ENCODE peak calls at places on chromosomes 5 and 9, in nine cellular contexts. One of them, this sample, is unnamed.

GRCh38 chr5:78698218-78698751 is 49.7 kb upstream of the LHFPL2 start:
- DNase-seq in stimulated activated CD4-positive, alpha-beta T cell treated with anti-CD3 and anti-CD28 coated beads, Interleukin-2, amount 100 ng/mL, for 48 hours: no peak
- DNase-seq in fibroblast of mammary gland: peak; percentile 71
- DNase-seq in T-helper 1 cell: no peak
- DNase-seq in mucosa of gallbladder: peak; percentile 40
- DNase-seq in M059J: peak; percentile 60
- DNase-seq in ACHN: no peak
- DNase-seq in fibroblast of the aortic adventitia: peak; percentile 94
- DNase-seq in activated T-helper 1 cell treated with Interleukin-2 at 50 U/mL for 16 hours: no peak
- DNase-seq in this sample: no peak

GRCh38 chr9:130321082-130321481 is 55.5 kb downstream of the HMCN2 start:
- DNase-seq in stimulated activated CD4-positive, alpha-beta T cell treated with anti-CD3 and anti-CD28 coated beads, Interleukin-2, amount 100 ng/mL, for 48 hours: no peak
- DNase-seq in fibroblast of mammary gland: no peak
- DNase-seq in T-helper 1 cell: no peak
- DNase-seq in mucosa of gallbladder: no peak
- DNase-seq in M059J: no peak
- DNase-seq in ACHN: no peak
- DNase-seq in fibroblast of the aortic adventitia: no peak
- DNase-seq in activated T-helper 1 cell treated with Interleukin-2 at 50 U/mL for 16 hours: no peak
- DNase-seq in this sample: no peak

GRCh38 chr9:96453625-96454024 is 3.7 kb downstream of the HABP4 start:
- DNase-seq in stimulated activated CD4-positive, alpha-beta T cell treated with anti-CD3 and anti-CD28 coated beads, Interleukin-2, amount 100 ng/mL, for 48 hours: no peak
- DNase-seq in fibroblast of mammary gland: peak; percentile 70
- DNase-seq in T-helper 1 cell: no peak
- DNase-seq in mucosa of gallbladder: no peak
- DNase-seq in M059J: peak; percentile 59
- DNase-seq in ACHN: peak; percentile 41
- DNase-seq in fibroblast of the aortic adventitia: peak; percentile 77
- DNase-seq in activated T-helper 1 cell treated with Interleukin-2 at 50 U/mL for 16 hours: no peak
- DNase-seq in this sample: no peak

GRCh38 chr5:178940569-178941360 is at the start of gene ZNF454:
- DNase-seq in stimulated activated CD4-positive, alpha-beta T cell treated with anti-CD3 and anti-CD28 coated beads, Interleukin-2, amount 100 ng/mL, for 48 hours: no peak
- DNase-seq in fibroblast of mammary gland: peak; percentile 91
- DNase-seq in T-helper 1 cell: no peak
- DNase-seq in mucosa of gallbladder: peak; percentile 95
- DNase-seq in M059J: peak; percentile 15
- DNase-seq in ACHN: no peak
- DNase-seq in fibroblast of the aortic adventitia: peak; percentile 86
- DNase-seq in activated T-helper 1 cell treated with Interleukin-2 at 50 U/mL for 16 hours: no peak
- DNase-seq in this sample: peak; percentile 80

GRCh38 chr5:1208743-1209551 is 7.6 kb downstream of the SLC6A19 start:
- DNase-seq in stimulated activated CD4-positive, alpha-beta T cell treated with anti-CD3 and anti-CD28 coated beads, Interleukin-2, amount 100 ng/mL, for 48 hours: no peak
- DNase-seq in fibroblast of mammary gland: peak; percentile 12
- DNase-seq in T-helper 1 cell: no peak
- DNase-seq in mucosa of gallbladder: no peak
- DNase-seq in M059J: peak; percentile 49
- DNase-seq in ACHN: peak; percentile 64
- DNase-seq in fibroblast of the aortic adventitia: peak; percentile 20
- DNase-seq in activated T-helper 1 cell treated with Interleukin-2 at 50 U/mL for 16 hours: no peak
- DNase-seq in this sample: peak; percentile 57

GRCh38 chr9:28005779-28006178 is 432.5 kb upstream of the C9orf72 start:
- DNase-seq in stimulated activated CD4-positive, alpha-beta T cell treated with anti-CD3 and anti-CD28 coated beads, Interleukin-2, amount 100 ng/mL, for 48 hours: no peak
- DNase-seq in fibroblast of mammary gland: no peak
- DNase-seq in T-helper 1 cell: no peak
- DNase-seq in mucosa of gallbladder: no peak
- DNase-seq in M059J: no peak
- DNase-seq in ACHN: no peak
- DNase-seq in fibroblast of the aortic adventitia: no peak
- DNase-seq in activated T-helper 1 cell treated with Interleukin-2 at 50 U/mL for 16 hours: no peak
- DNase-seq in this sample: no peak

GRCh38 chr5:174872271-174872670 is 147.9 kb downstream of the MSX2 start:
- DNase-seq in stimulated activated CD4-positive, alpha-beta T cell treated with anti-CD3 and anti-CD28 coated beads, Interleukin-2, amount 100 ng/mL, for 48 hours: no peak
- DNase-seq in fibroblast of mammary gland: peak; percentile 49
- DNase-seq in T-helper 1 cell: no peak
- DNase-seq in mucosa of gallbladder: no peak
- DNase-seq in M059J: peak; percentile 61
- DNase-seq in ACHN: no peak
- DNase-seq in fibroblast of the aortic adventitia: peak; percentile 1
- DNase-seq in activated T-helper 1 cell treated with Interleukin-2 at 50 U/mL for 16 hours: no peak
- DNase-seq in this sample: no peak

GRCh38 chr5:140345919-140346347 is 470 bp downstream of the HBEGF start:
- DNase-seq in stimulated activated CD4-positive, alpha-beta T cell treated with anti-CD3 and anti-CD28 coated beads, Interleukin-2, amount 100 ng/mL, for 48 hours: peak; percentile 18
- DNase-seq in fibroblast of mammary gland: peak; percentile 63
- DNase-seq in T-helper 1 cell: no peak
- DNase-seq in mucosa of gallbladder: peak; percentile 45
- DNase-seq in M059J: peak; percentile 63
- DNase-seq in ACHN: peak; percentile 49
- DNase-seq in fibroblast of the aortic adventitia: peak; percentile 59
- DNase-seq in activated T-helper 1 cell treated with Interleukin-2 at 50 U/mL for 16 hours: no peak
- DNase-seq in this sample: peak; percentile 67

GRCh38 chr9:68536876-68537490 is 3.7 kb downstream of the TMEM252 start:
- DNase-seq in stimulated activated CD4-positive, alpha-beta T cell treated with anti-CD3 and anti-CD28 coated beads, Interleukin-2, amount 100 ng/mL, for 48 hours: no peak
- DNase-seq in fibroblast of mammary gland: no peak
- DNase-seq in T-helper 1 cell: no peak
- DNase-seq in mucosa of gallbladder: no peak
- DNase-seq in M059J: no peak
- DNase-seq in ACHN: no peak
- DNase-seq in fibroblast of the aortic adventitia: no peak
- DNase-seq in activated T-helper 1 cell treated with Interleukin-2 at 50 U/mL for 16 hours: no peak
- DNase-seq in this sample: no peak

GRCh38 chr9:114803459-114803858 is 2.4 kb downstream of the TNFSF15 start:
- DNase-seq in stimulated activated CD4-positive, alpha-beta T cell treated with anti-CD3 and anti-CD28 coated beads, Interleukin-2, amount 100 ng/mL, for 48 hours: no peak
- DNase-seq in fibroblast of mammary gland: no peak
- DNase-seq in T-helper 1 cell: no peak
- DNase-seq in mucosa of gallbladder: no peak
- DNase-seq in M059J: no peak
- DNase-seq in ACHN: no peak
- DNase-seq in fibroblast of the aortic adventitia: no peak
- DNase-seq in activated T-helper 1 cell treated with Interleukin-2 at 50 U/mL for 16 hours: no peak
- DNase-seq in this sample: no peak

GRCh38 chr9:133681658-133682306 is 45.6 kb downstream of the DBH start:
- DNase-seq in stimulated activated CD4-positive, alpha-beta T cell treated with anti-CD3 and anti-CD28 coated beads, Interleukin-2, amount 100 ng/mL, for 48 hours: no peak
- DNase-seq in fibroblast of mammary gland: no peak
- DNase-seq in T-helper 1 cell: no peak
- DNase-seq in mucosa of gallbladder: no peak
- DNase-seq in M059J: no peak
- DNase-seq in ACHN: no peak
- DNase-seq in fibroblast of the aortic adventitia: no peak
- DNase-seq in activated T-helper 1 cell treated with Interleukin-2 at 50 U/mL for 16 hours: no peak
- DNase-seq in this sample: no peak

GRCh38 chr5:9835121-9835770 is 205.1 kb upstream of the TAS2R1 start:
- DNase-seq in stimulated activated CD4-positive, alpha-beta T cell treated with anti-CD3 and anti-CD28 coated beads, Interleukin-2, amount 100 ng/mL, for 48 hours: no peak
- DNase-seq in fibroblast of mammary gland: no peak
- DNase-seq in T-helper 1 cell: no peak
- DNase-seq in mucosa of gallbladder: no peak
- DNase-seq in M059J: peak; percentile 23
- DNase-seq in ACHN: no peak
- DNase-seq in fibroblast of the aortic adventitia: no peak
- DNase-seq in activated T-helper 1 cell treated with Interleukin-2 at 50 U/mL for 16 hours: no peak
- DNase-seq in this sample: no peak

This sample was measured in Peyer's patch.